ENCODE peak calls at places on chromosomes 12 and 14, in six cellular contexts. V is Right ventricle myocardium superior, Q is mucosa of descending colon, D is T-helper 17 cell, S is mucosa of gallbladder, L is WTC11. H is an unnamed sample.

GRCh38 chr14:68365228-68365627 is 427.6 kb downstream of the ZFP36L1 start:
- DNase-seq in V (no peak), Q (no peak), D (no peak), S (no peak), L (no peak), H (no peak)

GRCh38 chr12:30847259-30847658 is 79.3 kb upstream of the TSPAN11 start:
- DNase-seq in V (no peak), Q (peak; percentile 59), D (no peak), S (no peak), L (no peak), H (peak; percentile 11)

GRCh38 chr12:34399631-34400422 is 377.5 kb downstream of the ALG10 start:
- DNase-seq in V (no peak), Q (no peak), D (peak; percentile 4), S (peak; percentile 4), L (peak; percentile 4), H (peak; percentile 1)

GRCh38 chr12:32053881-32054624 is 52.6 kb upstream of the BICD1 start:
- DNase-seq in V (no peak), Q (no peak), D (no peak), S (no peak), L (no peak), H (no peak)

GRCh38 chr14:76985021-76985420 is 43.5 kb downstream of the IRF2BPL start:
- DNase-seq in V (no peak), Q (no peak), D (no peak), S (no peak), L (no peak), H (no peak)

GRCh38 chr14:105883066-105884005 is 357.0 kb downstream of the TMEM121 start:
- DNase-seq in V (peak; percentile 27), Q (no peak), D (peak; percentile 5), S (no peak), L (peak; percentile 1), H (peak; percentile 3)

GRCh38 chr12:111749391-111749790 is 17.3 kb upstream of the ALDH2 start:
- DNase-seq in V (no peak), Q (no peak), D (no peak), S (no peak), L (no peak), H (no peak)

GRCh38 chr12:132589856-132590255 is 20.5 kb downstream of the LRCOL1 start:
- DNase-seq in V (no peak), Q (no peak), D (no peak), S (no peak), L (no peak), H (no peak)

GRCh38 chr12:73330584-73331351 is 1058.6 kb downstream of the TRHDE start:
- DNase-seq in V (no peak), Q (no peak), D (no peak), S (no peak), L (no peak), H (no peak)

H was measured in body of pancreas.